ENCODE peak calls at places on chromosomes 5 and 9, in seven cellular contexts. One of them, this sample, is unnamed.

GRCh38 chr5:175385691-175386360 is 58.2 kb downstream of the DRD1 start:
- DNase-seq in body of pancreas: no peak
- DNase-seq in tibial nerve: no peak
- DNase-seq in left ventricle myocardium inferior: no peak
- DNase-seq in fibroblast of lung: peak; percentile 51
- DNase-seq in right lobe of liver: no peak
- DNase-seq in CD4-positive, alpha-beta T cell: no peak
- DNase-seq in this sample: no peak

GRCh38 chr5:109485030-109485429 is 75.3 kb upstream of the PJA2 start:
- DNase-seq in fibroblast of lung: peak; percentile 66
- DNase-seq in body of pancreas: peak; percentile 65
- DNase-seq in left ventricle myocardium inferior: peak; percentile 65
- DNase-seq in right lobe of liver: peak; percentile 93
- DNase-seq in tibial nerve: peak; percentile 61
- DNase-seq in CD4-positive, alpha-beta T cell: no peak
- DNase-seq in this sample: peak; percentile 76

GRCh38 chr9:78026947-78027346 is 4.7 kb downstream of the GNAQ start:
- DNase-seq in tibial nerve: no peak
- DNase-seq in right lobe of liver: no peak
- DNase-seq in CD4-positive, alpha-beta T cell: no peak
- DNase-seq in left ventricle myocardium inferior: no peak
- DNase-seq in body of pancreas: no peak
- DNase-seq in fibroblast of lung: peak; percentile 68
- DNase-seq in this sample: no peak

GRCh38 chr5:78566747-78567449 is 81.7 kb downstream of the LHFPL2 start:
- DNase-seq in CD4-positive, alpha-beta T cell: no peak
- DNase-seq in left ventricle myocardium inferior: no peak
- DNase-seq in body of pancreas: no peak
- DNase-seq in tibial nerve: no peak
- DNase-seq in right lobe of liver: no peak
- DNase-seq in fibroblast of lung: peak; percentile 28
- DNase-seq in this sample: no peak

GRCh38 chr9:126702501-126703329 is 89.0 kb downstream of the LMX1B start:
- DNase-seq in left ventricle myocardium inferior: no peak
- DNase-seq in right lobe of liver: no peak
- DNase-seq in body of pancreas: no peak
- DNase-seq in tibial nerve: no peak
- DNase-seq in fibroblast of lung: no peak
- DNase-seq in CD4-positive, alpha-beta T cell: peak; percentile 49
- DNase-seq in this sample: peak; percentile 65

GRCh38 chr9:96253059-96253696 is 48.8 kb downstream of the HSD17B3 start:
- DNase-seq in right lobe of liver: no peak
- DNase-seq in fibroblast of lung: no peak
- DNase-seq in body of pancreas: no peak
- DNase-seq in left ventricle myocardium inferior: no peak
- DNase-seq in tibial nerve: no peak
- DNase-seq in CD4-positive, alpha-beta T cell: no peak
- DNase-seq in this sample: no peak

GRCh38 chr9:84170521-84171141 is 169.9 kb downstream of the SLC28A3 start:
- DNase-seq in fibroblast of lung: peak; percentile 98
- DNase-seq in tibial nerve: peak; percentile 48
- DNase-seq in body of pancreas: peak; percentile 72
- DNase-seq in left ventricle myocardium inferior: peak; percentile 90
- DNase-seq in right lobe of liver: no peak
- DNase-seq in CD4-positive, alpha-beta T cell: no peak
- DNase-seq in this sample: peak; percentile 70

GRCh38 chr5:145937432-145938250 is 1.3 kb downstream of the SH3RF2 start:
- DNase-seq in body of pancreas: peak; percentile 38
- DNase-seq in tibial nerve: no peak
- DNase-seq in right lobe of liver: peak; percentile 62
- DNase-seq in left ventricle myocardium inferior: no peak
- DNase-seq in CD4-positive, alpha-beta T cell: no peak
- DNase-seq in fibroblast of lung: no peak
- DNase-seq in this sample: peak; percentile 58

GRCh38 chr5:77360381-77360780 is 131.7 kb downstream of the WDR41 start:
- DNase-seq in right lobe of liver: no peak
- DNase-seq in left ventricle myocardium inferior: no peak
- DNase-seq in body of pancreas: no peak
- DNase-seq in CD4-positive, alpha-beta T cell: no peak
- DNase-seq in tibial nerve: no peak
- DNase-seq in fibroblast of lung: no peak
- DNase-seq in this sample: no peak

GRCh38 chr5:63959177-63959982 is 2.9 kb downstream of the HTR1A start:
- DNase-seq in right lobe of liver: peak; percentile 38
- DNase-seq in left ventricle myocardium inferior: no peak
- DNase-seq in CD4-positive, alpha-beta T cell: no peak
- DNase-seq in fibroblast of lung: no peak
- DNase-seq in body of pancreas: peak; percentile 69
- DNase-seq in tibial nerve: no peak
- DNase-seq in this sample: peak; percentile 65

GRCh38 chr5:73796164-73797141 is 170.5 kb downstream of the ARHGEF28 start:
- DNase-seq in tibial nerve: peak; percentile 48
- DNase-seq in left ventricle myocardium inferior: peak; percentile 29
- DNase-seq in fibroblast of lung: peak; percentile 95
- DNase-seq in right lobe of liver: no peak
- DNase-seq in body of pancreas: peak; percentile 45
- DNase-seq in CD4-positive, alpha-beta T cell: no peak
- DNase-seq in this sample: peak; percentile 64

GRCh38 chr5:28523887-28524637 is 1485.7 kb upstream of the CDH9 start:
- DNase-seq in left ventricle myocardium inferior: no peak
- DNase-seq in body of pancreas: no peak
- DNase-seq in right lobe of liver: no peak
- DNase-seq in fibroblast of lung: peak; percentile 79
- DNase-seq in CD4-positive, alpha-beta T cell: no peak
- DNase-seq in tibial nerve: peak; percentile 7
- DNase-seq in this sample: no peak

GRCh38 chr5:127696688-127697087 is 6.5 kb upstream of the CCDC192 start:
- DNase-seq in left ventricle myocardium inferior: no peak
- DNase-seq in CD4-positive, alpha-beta T cell: no peak
- DNase-seq in body of pancreas: no peak
- DNase-seq in fibroblast of lung: peak; percentile 84
- DNase-seq in tibial nerve: no peak
- DNase-seq in right lobe of liver: no peak
- DNase-seq in this sample: no peak

GRCh38 chr5:180649297-180650039 is at the start of gene FLT4:
- DNase-seq in fibroblast of lung: no peak
- DNase-seq in body of pancreas: no peak
- DNase-seq in CD4-positive, alpha-beta T cell: no peak
- DNase-seq in right lobe of liver: peak; percentile 54
- DNase-seq in tibial nerve: no peak
- DNase-seq in left ventricle myocardium inferior: peak; percentile 14
- DNase-seq in this sample: peak; percentile 54

GRCh38 chr9:107929439-107929838 is 439.9 kb upstream of the KLF4 start:
- DNase-seq in CD4-positive, alpha-beta T cell: no peak
- DNase-seq in tibial nerve: peak; percentile 72
- DNase-seq in fibroblast of lung: peak; percentile 73
- DNase-seq in left ventricle myocardium inferior: peak; percentile 70
- DNase-seq in right lobe of liver: no peak
- DNase-seq in body of pancreas: peak; percentile 33
- DNase-seq in this sample: peak; percentile 69

GRCh38 chr9:112764837-112765236 is 14.3 kb downstream of the SNX30 start:
- DNase-seq in body of pancreas: peak; percentile 77
- DNase-seq in tibial nerve: no peak
- DNase-seq in CD4-positive, alpha-beta T cell: no peak
- DNase-seq in left ventricle myocardium inferior: no peak
- DNase-seq in fibroblast of lung: no peak
- DNase-seq in right lobe of liver: peak; percentile 63
- DNase-seq in this sample: no peak

GRCh38 chr9:73444821-73445220 is 293.2 kb downstream of the ANXA1 start:
- DNase-seq in body of pancreas: no peak
- DNase-seq in fibroblast of lung: no peak
- DNase-seq in right lobe of liver: no peak
- DNase-seq in tibial nerve: no peak
- DNase-seq in left ventricle myocardium inferior: no peak
- DNase-seq in CD4-positive, alpha-beta T cell: no peak
- DNase-seq in this sample: no peak

GRCh38 chr5:98416541-98416940 is 356.9 kb upstream of the RGMB start:
- DNase-seq in left ventricle myocardium inferior: no peak
- DNase-seq in right lobe of liver: no peak
- DNase-seq in tibial nerve: no peak
- DNase-seq in body of pancreas: no peak
- DNase-seq in CD4-positive, alpha-beta T cell: no peak
- DNase-seq in fibroblast of lung: peak; percentile 54
- DNase-seq in this sample: no peak
- H3K27ac ChIP-seq in left ventricle myocardium inferior: no peak overlapping the region
- H3K27ac ChIP-seq in right lobe of liver: no peak overlapping the region
- H3K27ac ChIP-seq in tibial nerve: no peak overlapping the region
- H3K27ac ChIP-seq in body of pancreas: no peak overlapping the region
- H3K27ac ChIP-seq in CD4-positive, alpha-beta T cell: no peak overlapping the region
- H3K27ac ChIP-seq in fibroblast of lung: peak overlapping the region; percentile 43
- H3K27ac ChIP-seq in this sample: no peak overlapping the region

DNA sequence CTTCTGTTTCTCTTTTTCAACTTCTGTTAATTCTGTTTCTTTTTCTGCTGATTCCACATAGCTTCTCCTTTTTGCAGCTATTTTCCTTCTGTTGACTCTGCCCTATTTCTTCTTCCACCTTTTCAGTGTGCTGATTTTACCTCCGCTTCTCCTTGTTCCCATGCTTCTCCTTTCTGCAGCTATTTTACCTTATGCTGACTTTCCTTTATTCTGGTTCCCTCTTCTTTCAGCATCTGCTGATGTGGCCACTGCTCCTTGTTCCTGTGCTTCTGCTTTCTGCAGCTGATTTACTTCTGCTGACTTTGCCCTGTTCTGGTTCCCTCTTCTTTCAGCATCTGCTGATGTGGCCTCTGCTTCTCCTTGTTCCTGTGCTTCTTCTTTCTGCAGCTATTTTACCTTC is 58.8 kb downstream of the HACD4 start:
- DNase-seq in body of pancreas: no peak
- DNase-seq in CD4-positive, alpha-beta T cell: no peak
- DNase-seq in tibial nerve: no peak
- DNase-seq in left ventricle myocardium inferior: no peak
- DNase-seq in right lobe of liver: no peak
- DNase-seq in fibroblast of lung: no peak
- DNase-seq in this sample: no peak
- H3K27ac ChIP-seq in body of pancreas: no peak overlapping the region
- H3K27ac ChIP-seq in CD4-positive, alpha-beta T cell: no peak overlapping the region
- H3K27ac ChIP-seq in tibial nerve: no peak overlapping the region
- H3K27ac ChIP-seq in left ventricle myocardium inferior: no peak overlapping the region
- H3K27ac ChIP-seq in right lobe of liver: no peak overlapping the region
- H3K27ac ChIP-seq in fibroblast of lung: no peak overlapping the region
- H3K27ac ChIP-seq in this sample: no peak overlapping the region

GRCh38 chr5:116571568-116572321 is 2.9 kb downstream of the SEMA6A start:
- DNase-seq in tibial nerve: no peak
- DNase-seq in fibroblast of lung: no peak
- DNase-seq in left ventricle myocardium inferior: no peak
- DNase-seq in body of pancreas: no peak
- DNase-seq in CD4-positive, alpha-beta T cell: no peak
- DNase-seq in right lobe of liver: no peak
- DNase-seq in this sample: no peak
- H3K27ac ChIP-seq in tibial nerve: peak overlapping the region; percentile 84
- H3K27ac ChIP-seq in fibroblast of lung: no peak overlapping the region
- H3K27ac ChIP-seq in left ventricle myocardium inferior: peak overlapping the region; percentile 83
- H3K27ac ChIP-seq in body of pancreas: peak overlapping the region; percentile 70
- H3K27ac ChIP-seq in CD4-positive, alpha-beta T cell: no peak overlapping the region
- H3K27ac ChIP-seq in right lobe of liver: peak overlapping the region; percentile 53
- H3K27ac ChIP-seq in this sample: no peak overlapping the region

GRCh38 chr5:61440086-61440485 is 108.0 kb downstream of the ZSWIM6 start:
- DNase-seq in CD4-positive, alpha-beta T cell: no peak
- DNase-seq in right lobe of liver: no peak
- DNase-seq in body of pancreas: no peak
- DNase-seq in fibroblast of lung: no peak
- DNase-seq in left ventricle myocardium inferior: no peak
- DNase-seq in tibial nerve: no peak
- DNase-seq in this sample: no peak
- H3K27ac ChIP-seq in CD4-positive, alpha-beta T cell: no peak overlapping the region
- H3K27ac ChIP-seq in right lobe of liver: no peak overlapping the region
- H3K27ac ChIP-seq in body of pancreas: no peak overlapping the region
- H3K27ac ChIP-seq in fibroblast of lung: no peak overlapping the region
- H3K27ac ChIP-seq in left ventricle myocardium inferior: no peak overlapping the region
- H3K27ac ChIP-seq in tibial nerve: no peak overlapping the region
- H3K27ac ChIP-seq in this sample: no peak overlapping the region

This sample was measured in upper lobe of right lung.